ENCODE peak calls at places on chromosomes 12 and 14, in five cellular contexts. One of them, this sample, is unnamed.

GRCh38 chr14:36844443-36844842 is 182.8 kb downstream of the PAX9 start:
- DNase-seq in AG10803: no peak
- DNase-seq in foreskin fibroblast: no peak
- DNase-seq in HFF-Myc: no peak
- DNase-seq in PC-9: no peak
- DNase-seq in this sample: no peak

GRCh38 chr12:73625226-73625625 is 912.4 kb upstream of the ATXN7L3B start:
- DNase-seq in AG10803: no peak
- DNase-seq in foreskin fibroblast: no peak
- DNase-seq in HFF-Myc: no peak
- DNase-seq in PC-9: no peak
- DNase-seq in this sample: no peak

GRCh38 chr14:102020058-102020971 is 55.9 kb downstream of the DYNC1H1 start:
- DNase-seq in AG10803: peak
- DNase-seq in foreskin fibroblast: peak
- DNase-seq in HFF-Myc: no peak
- DNase-seq in PC-9: peak
- DNase-seq in this sample: peak

GRCh38 chr14:101135796-101136742 is 232.5 kb upstream of the RTL1 start:
- DNase-seq in AG10803: no peak
- DNase-seq in foreskin fibroblast: no peak
- DNase-seq in HFF-Myc: no peak
- DNase-seq in PC-9: no peak
- DNase-seq in this sample: no peak

GRCh38 chr14:70357985-70358384 is 1.5 kb downstream of the COX16 start:
- DNase-seq in AG10803: no peak
- DNase-seq in foreskin fibroblast: no peak
- DNase-seq in HFF-Myc: no peak
- DNase-seq in PC-9: no peak
- DNase-seq in this sample: no peak

GRCh38 chr14:30573203-30573814 is 14.4 kb downstream of the G2E3 start:
- DNase-seq in AG10803: peak
- DNase-seq in foreskin fibroblast: no peak
- DNase-seq in HFF-Myc: no peak
- DNase-seq in PC-9: no peak
- DNase-seq in this sample: peak

GRCh38 chr14:105908006-105908405 is 381.6 kb downstream of the TMEM121 start:
- DNase-seq in AG10803: no peak
- DNase-seq in foreskin fibroblast: no peak
- DNase-seq in HFF-Myc: no peak
- DNase-seq in PC-9: no peak
- DNase-seq in this sample: no peak

GRCh38 chr14:98847520-98848468 is 424.2 kb downstream of the BCL11B start:
- DNase-seq in AG10803: no peak
- DNase-seq in foreskin fibroblast: no peak
- DNase-seq in HFF-Myc: no peak
- DNase-seq in PC-9: no peak
- DNase-seq in this sample: no peak

GRCh38 chr14:33733310-33733709 is 217.6 kb downstream of the EGLN3 start:
- DNase-seq in AG10803: no peak
- DNase-seq in foreskin fibroblast: no peak
- DNase-seq in HFF-Myc: no peak
- DNase-seq in PC-9: no peak
- DNase-seq in this sample: no peak

GRCh38 chr12:107718606-107719005 is 33.0 kb downstream of the PWP1 start:
- DNase-seq in AG10803: no peak
- DNase-seq in foreskin fibroblast: no peak
- DNase-seq in HFF-Myc: no peak
- DNase-seq in PC-9: no peak
- DNase-seq in this sample: no peak

GRCh38 chr12:131851741-131852550 is 23.8 kb downstream of the MMP17 start:
- DNase-seq in AG10803: no peak
- DNase-seq in foreskin fibroblast: no peak
- DNase-seq in HFF-Myc: no peak
- DNase-seq in PC-9: no peak
- DNase-seq in this sample: no peak

GRCh38 chr14:77299776-77300175 is 20.9 kb downstream of the POMT2 start:
- DNase-seq in AG10803: no peak
- DNase-seq in foreskin fibroblast: no peak
- DNase-seq in HFF-Myc: no peak
- DNase-seq in PC-9: no peak
- DNase-seq in this sample: no peak

GRCh38 chr12:104328790-104329189 is 25.3 kb downstream of the EID3 start:
- DNase-seq in AG10803: no peak
- DNase-seq in foreskin fibroblast: no peak
- DNase-seq in HFF-Myc: no peak
- DNase-seq in PC-9: no peak
- DNase-seq in this sample: no peak

GRCh38 chr12:46888568-46888967 is 62.8 kb upstream of the SLC38A4 start:
- DNase-seq in AG10803: no peak
- DNase-seq in foreskin fibroblast: no peak
- DNase-seq in HFF-Myc: no peak
- DNase-seq in PC-9: no peak
- DNase-seq in this sample: no peak

GRCh38 chr12:63753743-63754142 is 26.0 kb upstream of the RXYLT1 start:
- DNase-seq in AG10803: no peak
- DNase-seq in foreskin fibroblast: no peak
- DNase-seq in HFF-Myc: no peak
- DNase-seq in PC-9: no peak
- DNase-seq in this sample: no peak

GRCh38 chr12:131896080-131896810 is 1.8 kb downstream of the ULK1 start:
- DNase-seq in AG10803: peak
- DNase-seq in foreskin fibroblast: peak
- DNase-seq in HFF-Myc: peak
- DNase-seq in PC-9: peak
- DNase-seq in this sample: peak

DNA sequence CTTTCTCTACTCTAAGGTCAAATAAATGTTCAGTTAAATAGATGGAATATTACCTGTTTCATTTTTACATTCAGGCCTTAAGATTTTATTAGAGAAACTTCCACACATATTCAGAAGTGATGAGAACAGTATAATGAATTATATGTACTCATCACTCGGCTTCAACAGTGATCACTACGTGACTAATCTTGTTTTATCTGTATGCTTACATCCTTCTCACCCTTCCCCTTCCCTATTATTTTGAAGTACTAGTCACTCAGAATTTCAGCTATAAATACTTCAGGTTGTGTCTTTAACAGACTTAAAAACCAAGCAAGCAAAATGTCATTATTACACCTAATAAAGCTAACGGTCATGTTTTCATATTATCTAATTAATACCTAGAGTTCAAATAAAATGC is 34.9 kb downstream of the ETV6 start:
- DNase-seq in AG10803: no peak
- DNase-seq in foreskin fibroblast: no peak
- DNase-seq in HFF-Myc: no peak
- DNase-seq in PC-9: no peak
- DNase-seq in this sample: no peak
- H3K4me3 ChIP-seq in AG10803: no peak
- H3K4me3 ChIP-seq in foreskin fibroblast: no peak
- H3K4me3 ChIP-seq in HFF-Myc: no peak
- H3K4me3 ChIP-seq in PC-9: no peak
- H3K4me3 ChIP-seq in this sample: no peak

GRCh38 chr12:39959016-39959415 is 146.9 kb downstream of the SLC2A13 start:
- DNase-seq in AG10803: peak
- DNase-seq in foreskin fibroblast: no peak
- DNase-seq in HFF-Myc: no peak
- DNase-seq in PC-9: no peak
- DNase-seq in this sample: no peak

GRCh38 chr12:39959467-39959866 is 146.4 kb downstream of the SLC2A13 start:
- DNase-seq in AG10803: no peak
- DNase-seq in foreskin fibroblast: no peak
- DNase-seq in HFF-Myc: no peak
- DNase-seq in PC-9: no peak
- DNase-seq in this sample: no peak

GRCh38 chr12:39958377-39958776 is 147.5 kb downstream of the SLC2A13 start:
- DNase-seq in AG10803: no peak
- DNase-seq in foreskin fibroblast: no peak
- DNase-seq in HFF-Myc: no peak
- DNase-seq in PC-9: no peak
- DNase-seq in this sample: no peak
- TF ChIP-seq CTCF in AG10803: peak
- TF ChIP-seq CTCF in foreskin fibroblast: no peak
- TF ChIP-seq CTCF in HFF-Myc: peak
- TF ChIP-seq CTCF in PC-9: no peak
- TF ChIP-seq CTCF in this sample: peak

GRCh38 chr12:110556705-110557104 is 26.4 kb downstream of the PPTC7 start:
- DNase-seq in AG10803: no peak
- DNase-seq in foreskin fibroblast: no peak
- DNase-seq in HFF-Myc: no peak
- DNase-seq in PC-9: no peak
- DNase-seq in this sample: no peak
- H3K4me3 ChIP-seq in AG10803: no peak
- H3K4me3 ChIP-seq in foreskin fibroblast: no peak
- H3K4me3 ChIP-seq in HFF-Myc: no peak
- H3K4me3 ChIP-seq in PC-9: no peak
- H3K4me3 ChIP-seq in this sample: no peak

DNA sequence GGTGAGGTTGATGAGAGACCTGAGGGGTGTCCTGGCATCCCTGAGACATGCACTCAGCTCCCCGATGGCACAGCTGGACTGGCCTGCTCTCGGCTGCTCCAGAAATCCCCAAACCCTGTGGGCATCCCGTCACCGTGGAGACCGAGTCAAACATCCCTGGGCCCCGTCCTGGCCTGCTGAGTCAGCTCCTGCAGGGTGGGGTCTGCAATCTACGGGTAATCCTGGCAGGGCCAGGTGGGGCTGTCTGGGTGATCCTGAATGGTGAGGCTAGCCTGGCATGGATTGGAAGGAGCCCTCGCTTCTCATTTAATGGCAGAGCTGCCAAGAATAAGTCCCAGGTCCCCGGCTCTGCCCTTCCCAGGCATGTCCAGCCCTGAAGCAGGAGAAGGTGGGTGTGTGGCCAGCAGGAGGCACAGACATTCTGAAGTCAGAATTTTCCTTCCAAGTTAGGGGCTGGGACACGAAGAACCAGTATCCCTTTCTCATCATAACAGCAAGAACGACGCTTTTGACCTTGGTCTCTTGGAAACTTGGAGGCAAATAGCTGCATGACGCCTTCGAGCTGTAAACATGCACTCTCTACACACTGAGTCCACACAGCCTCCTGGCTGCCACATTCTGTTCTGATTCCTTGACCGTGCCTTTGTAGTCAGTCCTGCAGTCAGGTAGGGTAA is 17.7 kb upstream of the SERPINA4 start:
- DNase-seq in AG10803: no peak
- DNase-seq in foreskin fibroblast: no peak
- DNase-seq in HFF-Myc: no peak
- DNase-seq in PC-9: no peak
- DNase-seq in this sample: peak
- TF ChIP-seq CTCF in AG10803: no peak
- TF ChIP-seq CTCF in foreskin fibroblast: no peak
- TF ChIP-seq CTCF in HFF-Myc: no peak
- TF ChIP-seq CTCF in PC-9: no peak
- TF ChIP-seq CTCF in this sample: no peak

DNA sequence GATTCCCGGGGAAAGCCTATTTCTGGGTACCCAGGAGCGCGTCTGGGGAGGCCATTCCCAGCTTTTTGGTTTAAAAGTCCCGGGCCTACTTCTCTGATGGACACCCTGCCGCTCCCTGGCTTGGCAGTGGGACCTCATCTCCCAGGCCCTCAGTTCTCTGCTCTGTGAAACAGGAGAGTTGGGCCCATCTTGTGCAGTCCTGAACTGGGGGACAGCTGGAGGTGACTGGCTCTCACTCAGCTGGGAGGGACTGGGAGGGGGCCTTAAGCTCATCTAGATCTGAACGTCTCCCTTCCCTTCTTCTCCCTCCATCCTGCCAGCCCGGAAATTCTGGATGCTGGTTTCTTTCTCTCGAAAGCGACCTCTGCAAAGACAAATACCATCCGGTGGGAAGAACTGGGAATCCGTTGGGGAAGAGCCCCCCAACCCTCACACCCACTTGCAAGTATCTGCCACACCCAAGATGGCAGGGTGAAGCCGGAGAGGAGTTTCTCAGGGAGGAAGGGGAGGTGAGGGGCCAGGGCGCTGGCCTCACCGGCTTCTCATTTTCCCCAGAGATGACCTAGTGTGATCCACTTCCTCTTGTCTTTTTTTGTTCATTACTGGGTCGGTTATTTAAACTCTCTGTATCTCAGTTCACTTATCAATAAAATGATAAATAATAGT is 1.4 kb downstream of the RIN3 start:
- DNase-seq in AG10803: no peak
- DNase-seq in foreskin fibroblast: no peak
- DNase-seq in HFF-Myc: no peak
- DNase-seq in PC-9: no peak
- DNase-seq in this sample: no peak
- H3K4me3 ChIP-seq in AG10803: peak
- H3K4me3 ChIP-seq in foreskin fibroblast: peak
- H3K4me3 ChIP-seq in HFF-Myc: peak
- H3K4me3 ChIP-seq in PC-9: peak
- H3K4me3 ChIP-seq in this sample: peak

DNA sequence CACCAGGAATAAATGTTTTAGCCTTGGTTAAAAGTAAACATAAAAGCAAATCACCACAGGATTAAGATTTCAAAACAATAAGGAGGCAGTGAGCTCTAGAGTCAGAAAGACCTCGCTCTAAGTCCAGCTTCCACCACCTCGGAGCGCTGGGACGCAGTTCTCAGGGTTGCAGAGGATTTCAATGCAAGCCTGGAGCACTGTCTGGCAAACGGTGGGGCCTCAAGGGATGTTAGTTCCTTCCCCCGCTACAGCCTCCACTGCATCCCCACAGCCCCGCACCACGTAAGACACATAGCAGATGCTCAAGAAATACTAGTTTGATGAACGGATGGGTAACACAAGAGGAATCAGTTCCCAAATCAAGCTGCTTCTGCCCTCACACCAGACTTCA is 39.3 kb upstream of the TMCC3 start:
- DNase-seq in AG10803: peak
- DNase-seq in foreskin fibroblast: no peak
- DNase-seq in HFF-Myc: no peak
- DNase-seq in PC-9: no peak
- DNase-seq in this sample: no peak
- TF ChIP-seq CTCF in AG10803: no peak
- TF ChIP-seq CTCF in foreskin fibroblast: no peak
- TF ChIP-seq CTCF in HFF-Myc: no peak
- TF ChIP-seq CTCF in PC-9: no peak
- TF ChIP-seq CTCF in this sample: no peak

This sample was measured in astrocyte of the spinal cord.